ENCODE peak calls at places on chromosome 17, in eight cellular contexts. U is stomach, G is right lobe of liver, P is ascending aorta, X is Caco-2, J is body of pancreas, R is A549, Y is neural progenitor cell. D is an unnamed sample.

GRCh38 chr17:76080207-76080933 is 1.4 kb downstream of the ZACN start:
- DNase-seq in J (no peak), P (no peak), X (no peak), G (no peak), U (no peak), R (no peak), Y (peak), D (no peak)

GRCh38 chr17:76528528-76529223 is 8.8 kb downstream of the CYGB start:
- DNase-seq in G (no peak), J (no peak), X (no peak), P (no peak), R (no peak), Y (no peak), U (no peak), D (peak)

GRCh38 chr17:71550675-71551074 is 570.1 kb upstream of the SOX9 start:
- DNase-seq in R (no peak), X (no peak), P (no peak), G (no peak), Y (no peak), J (no peak), U (no peak), D (no peak)

GRCh38 chr17:1718362-1719165 is 5.9 kb upstream of the WDR81 start:
- DNase-seq in Y (no peak), G (no peak), P (no peak), J (no peak), R (no peak), X (no peak), U (no peak), D (no peak)

GRCh38 chr17:29566473-29567361 is at the start of gene ABHD15:
- DNase-seq in U (peak), J (peak), R (peak), X (peak), G (peak), Y (peak), P (no peak), D (peak)

GRCh38 chr17:47220531-47220999 is 11.4 kb downstream of the MYL4 start:
- DNase-seq in U (no peak), P (no peak), G (no peak), J (no peak), R (no peak), Y (no peak), X (no peak), D (no peak)

GRCh38 chr17:75077490-75078096 is 10.2 kb upstream of the SLC16A5 start:
- DNase-seq in U (peak), G (peak), Y (no peak), R (no peak), X (peak), P (no peak), J (peak), D (peak)

GRCh38 chr17:6463616-6464445 is 19.6 kb downstream of the PIMREG start:
- DNase-seq in P (no peak), G (peak), Y (no peak), U (no peak), R (no peak), J (no peak), X (no peak), D (no peak)

GRCh38 chr17:72456026-72456569 is 335.3 kb downstream of the SOX9 start:
- DNase-seq in R (peak), Y (no peak), J (peak), G (no peak), P (no peak), X (peak), U (peak), D (peak)

GRCh38 chr17:68033636-68034451 is 1.7 kb upstream of the KPNA2 start:
- DNase-seq in U (no peak), J (no peak), R (peak), X (peak), Y (peak), G (no peak), P (no peak), D (peak)

GRCh38 chr17:77957215-77957868 is 1.2 kb upstream of the TNRC6C start:
- DNase-seq in U (no peak), R (peak), G (no peak), P (no peak), Y (peak), J (no peak), X (no peak), D (peak)

GRCh38 chr17:30821751-30822723 is 2.5 kb downstream of the CRLF3 start:
- DNase-seq in Y (no peak), P (no peak), G (no peak), R (no peak), X (no peak), U (no peak), J (no peak), D (no peak)

GRCh38 chr17:53633856-53634255 is 188.9 kb upstream of the KIF2B start:
- DNase-seq in P (no peak), G (no peak), J (no peak), R (no peak), Y (no peak), X (no peak), U (no peak), D (no peak)

DNA sequence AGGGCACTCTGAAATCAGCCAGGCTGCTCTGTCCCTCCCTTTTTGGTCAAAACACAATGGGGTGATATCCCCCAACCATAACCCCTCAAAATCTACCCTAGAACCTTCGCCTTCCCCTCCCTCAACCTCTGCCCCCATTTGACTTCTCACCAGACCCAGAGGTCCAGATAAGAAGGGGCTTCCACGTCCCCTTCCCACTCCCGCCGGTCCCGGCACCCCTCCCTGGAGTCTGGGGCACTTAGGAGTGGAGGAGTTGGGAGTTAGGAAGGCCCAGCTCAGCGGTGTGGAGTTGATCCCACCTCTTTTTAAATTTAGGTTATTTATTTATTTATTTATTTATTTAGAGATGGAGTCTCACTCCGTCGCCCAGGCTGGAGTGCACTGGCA is 619 bp upstream of the TMEM92 start:
- DNase-seq in R (no peak), U (no peak), G (no peak), X (no peak), J (no peak), P (no peak), Y (no peak), D (no peak)
- TF ChIP-seq CTCF in R (no peak), U (no peak), G (no peak), X (no peak), J (no peak), P (no peak), Y (no peak), D (no peak)

GRCh38 chr17:9522074-9522473 is 53.5 kb downstream of the STX8 start:
- DNase-seq in R (peak), G (no peak), J (peak), P (no peak), X (no peak), U (no peak), Y (peak), D (peak)
- TF ChIP-seq CTCF in R (peak), G (peak), J (peak), P (peak), X (peak), U (no peak), Y (peak), D (peak)

GRCh38 chr17:81822996-81823799 is 9.9 kb downstream of the MCRIP1 start:
- DNase-seq in R (no peak), Y (no peak), G (no peak), U (no peak), P (no peak), X (no peak), J (no peak), D (no peak)

GRCh38 chr17:81824595-81824994 is 8.5 kb downstream of the MCRIP1 start:
- DNase-seq in R (no peak), U (no peak), X (no peak), J (no peak), G (no peak), Y (no peak), P (no peak), D (no peak)

GRCh38 chr17:81828656-81829055 is 4.4 kb downstream of the MCRIP1 start:
- DNase-seq in Y (no peak), X (no peak), U (no peak), J (no peak), G (peak), R (no peak), P (no peak), D (no peak)

GRCh38 chr17:81823800-81824550 is 9.1 kb downstream of the MCRIP1 start:
- DNase-seq in G (no peak), R (no peak), P (no peak), X (no peak), Y (no peak), J (no peak), U (no peak), D (no peak)

GRCh38 chr17:81825841-81826471 is 7.1 kb downstream of the MCRIP1 start:
- DNase-seq in U (no peak), R (no peak), J (no peak), Y (no peak), P (no peak), X (peak), G (no peak), D (no peak)
- TF ChIP-seq CTCF in U (no peak), R (peak), J (no peak), Y (no peak), P (no peak), X (peak), G (no peak), D (no peak)

DNA sequence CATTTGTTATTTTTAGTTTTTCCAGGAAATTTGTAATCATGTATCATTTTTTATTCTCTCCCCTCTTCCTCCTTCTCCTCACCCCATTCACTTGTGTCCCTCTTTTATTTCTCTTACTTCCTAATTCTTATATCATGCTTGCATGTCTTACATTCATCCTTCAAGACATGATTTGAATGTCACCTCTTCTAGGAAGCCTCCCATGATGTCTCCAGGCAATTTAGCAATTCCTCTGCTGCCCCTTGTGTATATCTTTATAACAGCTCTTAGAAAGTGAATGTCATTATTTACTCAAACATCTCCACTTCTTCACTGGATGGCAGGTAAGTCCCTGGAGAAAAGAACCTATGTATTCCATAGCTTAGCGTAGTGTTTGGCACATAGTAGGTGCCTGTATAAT is 7.8 kb downstream of the HNF1B start:
- DNase-seq in J (no peak), X (no peak), U (no peak), R (peak), G (no peak), P (no peak), Y (no peak), D (peak)
- TF ChIP-seq CTCF in J (peak), X (peak), U (no peak), R (peak), G (no peak), P (no peak), Y (no peak), D (no peak)

DNA sequence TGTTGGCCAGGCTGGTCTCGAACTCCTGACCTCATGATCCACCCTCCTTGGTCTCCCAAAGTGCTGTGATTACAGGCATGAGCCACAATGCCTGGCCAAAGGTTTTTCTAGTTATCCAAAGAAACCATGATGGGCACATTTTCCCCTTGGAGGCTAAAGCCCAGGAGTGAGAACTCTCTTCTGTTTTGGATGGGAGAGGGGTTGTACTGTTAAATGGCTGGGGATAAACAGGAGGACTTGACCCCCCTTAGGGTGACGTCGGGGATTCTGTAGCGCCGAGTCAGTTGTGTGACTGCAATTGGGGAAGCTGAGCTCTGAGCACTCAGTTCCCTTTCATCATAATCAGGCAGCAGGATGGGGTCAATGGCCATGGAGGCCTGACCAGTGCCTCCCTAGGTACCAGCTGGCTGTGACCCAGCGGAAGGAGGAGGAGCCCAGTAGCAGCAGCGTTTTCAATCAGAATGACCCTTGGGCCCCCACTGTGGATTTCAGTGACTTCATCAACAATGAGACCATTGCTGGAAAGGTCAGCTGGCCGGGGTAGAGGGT is 4.1 kb downstream of the AOC3 start:
- DNase-seq in P (no peak), G (peak), R (no peak), Y (no peak), J (no peak), X (no peak), U (no peak), D (no peak)
- TF ChIP-seq CTCF in P (no peak), G (no peak), R (no peak), Y (no peak), J (no peak), X (no peak), U (no peak), D (no peak)

GRCh38 chr17:32007463-32008298 is 498 bp downstream of the LRRC37B start:
- DNase-seq in G (peak), U (no peak), J (peak), R (peak), Y (peak), P (no peak), X (no peak), D (peak)
- TF ChIP-seq CTCF in G (no peak), U (no peak), J (no peak), R (no peak), Y (no peak), P (no peak), X (no peak), D (no peak)

DNA sequence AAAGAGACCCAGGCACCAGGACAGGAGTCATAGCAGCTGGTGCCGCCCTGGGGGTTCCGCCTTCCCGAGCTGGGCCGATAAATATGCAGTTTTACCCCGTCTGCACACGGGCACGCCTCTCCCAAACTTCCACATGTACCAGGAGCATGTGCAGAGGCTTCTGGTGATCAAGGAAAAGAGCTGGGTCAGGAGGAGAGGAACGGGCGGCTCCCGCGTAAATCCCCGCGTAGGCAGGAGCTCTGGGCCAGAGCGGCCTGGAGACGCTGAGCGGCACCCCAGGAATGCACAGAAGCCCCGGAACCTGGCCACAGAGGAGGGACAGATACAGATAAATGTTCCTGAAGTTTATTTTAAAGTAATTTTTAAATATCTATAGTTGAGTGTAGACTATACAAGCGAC is 46.6 kb upstream of the METRNL start:
- DNase-seq in R (no peak), G (no peak), X (no peak), P (no peak), U (peak), Y (no peak), J (no peak), D (no peak)
- TF ChIP-seq CTCF in R (no peak), G (no peak), X (no peak), P (no peak), U (no peak), Y (no peak), J (no peak), D (no peak)

GRCh38 chr17:81081217-81081616 is 46.3 kb downstream of the BAIAP2 start:
- DNase-seq in X (no peak), P (no peak), R (no peak), Y (no peak), G (no peak), J (no peak), U (no peak), D (no peak)
- TF ChIP-seq CTCF in X (no peak), P (no peak), R (no peak), Y (no peak), G (no peak), J (no peak), U (no peak), D (no peak)

DNA sequence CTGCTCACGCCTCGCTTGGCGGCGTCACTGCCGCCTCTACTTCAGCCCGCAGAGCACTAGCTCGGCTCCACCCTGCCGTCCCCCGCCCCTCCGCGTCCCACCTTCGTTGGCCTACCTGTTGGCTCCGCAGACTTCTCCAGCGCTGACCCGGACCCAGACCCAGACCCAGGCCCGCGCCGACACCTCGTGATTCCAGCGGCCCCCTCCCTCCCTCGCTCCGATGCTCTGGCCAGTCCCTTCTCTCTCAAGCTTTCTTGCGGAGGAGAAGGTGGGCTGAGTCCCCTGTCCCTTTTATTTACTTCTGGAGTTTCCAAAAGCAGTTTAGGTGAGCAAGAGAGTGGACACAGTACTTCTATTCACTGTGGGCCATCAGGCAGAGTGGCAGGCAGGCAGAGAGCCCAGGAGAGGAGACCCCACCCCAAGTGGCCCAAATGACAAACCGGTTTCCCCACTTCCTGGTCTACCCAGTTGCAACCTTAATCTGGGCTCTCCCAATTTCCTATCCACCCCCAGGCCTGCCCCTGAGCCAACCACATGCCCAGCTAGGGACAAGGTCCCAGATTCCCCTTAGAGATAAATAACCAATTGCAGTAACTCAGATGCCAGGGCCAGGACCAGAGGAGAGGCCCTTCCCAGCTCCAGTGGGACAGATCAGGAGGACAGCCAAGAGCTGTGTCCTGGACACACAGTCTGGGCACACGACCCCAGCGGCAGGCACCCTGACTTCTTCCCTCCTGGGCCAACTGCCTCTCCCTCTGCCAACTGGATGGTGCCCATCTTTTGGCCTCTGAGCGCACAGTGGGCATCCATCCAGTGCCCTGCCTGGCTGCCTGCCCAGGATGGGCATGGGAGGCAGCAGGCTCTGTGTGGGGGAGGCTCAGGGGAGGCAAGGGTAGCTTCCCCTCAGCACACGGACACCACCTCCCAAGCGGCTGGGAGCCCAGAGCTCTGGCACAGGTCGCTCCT is 1.2 kb upstream of the SRCIN1 start:
- DNase-seq in X (no peak), U (peak), R (no peak), Y (no peak), G (peak), P (no peak), J (peak), D (no peak)
- TF ChIP-seq CTCF in X (no peak), U (no peak), R (peak), Y (no peak), G (peak), P (no peak), J (no peak), D (no peak)